ENCODE peak calls at places on chromosomes 2 and 18, in four cellular contexts. Z is astrocyte of the cerebellum, M is A549, B is neural progenitor cell. A is an unnamed sample.

GRCh38 chr2:186540971-186541370 is 48.9 kb upstream of the ITGAV start:
- DNase-seq in Z (no peak), M (no peak), B (peak; percentile 11), A (no peak)

GRCh38 chr2:174972924-174973323 is 32.3 kb downstream of the CHN1 start:
- DNase-seq in Z (no peak), M (peak; percentile 45), B (no peak), A (no peak)

GRCh38 chr2:205746408-205746785 is 64.1 kb downstream of the NRP2 start:
- DNase-seq in Z (no peak), M (peak; percentile 51), B (no peak), A (no peak)

GRCh38 chr2:112600634-112601033 is 16.2 kb downstream of the CHCHD5 start:
- DNase-seq in Z (no peak), M (no peak), B (no peak), A (no peak)

GRCh38 chr18:21980744-21981143 is 188.6 kb upstream of the GATA6 start:
- DNase-seq in Z (no peak), M (no peak), B (no peak), A (no peak)

GRCh38 chr2:33178209-33178608 is 231.5 kb downstream of the LTBP1 start:
- DNase-seq in Z (no peak), M (no peak), B (no peak), A (no peak)

GRCh38 chr2:7773362-7773973 is 856.3 kb downstream of the RNF144A start:
- DNase-seq in Z (peak; percentile 16), M (no peak), B (no peak), A (no peak)

GRCh38 chr2:232973336-232973735 is 39.7 kb downstream of the NGEF start:
- DNase-seq in Z (no peak), M (no peak), B (no peak), A (no peak)

GRCh38 chr18:9735238-9735637 is 27.1 kb downstream of the RAB31 start:
- DNase-seq in Z (no peak), M (no peak), B (no peak), A (no peak)

GRCh38 chr2:61431345-61431744 is 39.5 kb downstream of the USP34 start:
- DNase-seq in Z (no peak), M (peak; percentile 29), B (no peak), A (no peak)

GRCh38 chr2:135916232-135916631 is 40.0 kb upstream of the MCM6 start:
- DNase-seq in Z (peak; percentile 37), M (peak; percentile 35), B (peak; percentile 20), A (no peak)

GRCh38 chr18:59861009-59861408 is 38.8 kb upstream of the PMAIP1 start:
- DNase-seq in Z (no peak), M (no peak), B (no peak), A (no peak)

GRCh38 chr2:149990965-149991364 is 403.4 kb upstream of the MMADHC start:
- DNase-seq in Z (no peak), M (no peak), B (no peak), A (no peak)

GRCh38 chr2:43196773-43197567 is 29.4 kb downstream of the ZFP36L2 start:
- DNase-seq in Z (no peak), M (no peak), B (no peak), A (no peak)

GRCh38 chr2:96088340-96089335 is 27.7 kb downstream of the ADRA2B start:
- DNase-seq in Z (no peak), M (no peak), B (peak; percentile 1), A (peak; percentile 1)

GRCh38 chr2:166090346-166090745 is 37.5 kb downstream of the SCN1A start:
- DNase-seq in Z (no peak), M (no peak), B (no peak), A (no peak)

GRCh38 chr2:3237501-3237889 is 140.1 kb downstream of the EIPR1 start:
- DNase-seq in Z (no peak), M (no peak), B (no peak), A (no peak)

GRCh38 chr2:18500333-18500732 is 60.1 kb downstream of the RDH14 start:
- DNase-seq in Z (peak; percentile 76), M (no peak), B (no peak), A (no peak)

GRCh38 chr2:18719978-18720775 is 130.8 kb upstream of the NT5C1B start:
- DNase-seq in Z (peak; percentile 74), M (peak; percentile 29), B (no peak), A (no peak)

GRCh38 chr2:96163768-96164429 is 18.7 kb upstream of the DUSP2 start:
- DNase-seq in Z (no peak), M (no peak), B (no peak), A (no peak)

GRCh38 chr18:47932603-47933002 is 2.1 kb upstream of the SMAD2 start:
- DNase-seq in Z (no peak), M (peak; percentile 63), B (peak; percentile 33), A (no peak)
- TF ChIP-seq CTCF in Z (no peak), M (no peak), B (peak; percentile 25), A (no peak)

GRCh38 chr2:30808695-30809094 is 1.4 kb upstream of the CAPN13 start:
- DNase-seq in Z (no peak), M (no peak), B (no peak), A (no peak)

GRCh38 chr2:30802611-30803010 is 4.6 kb downstream of the CAPN13 start:
- DNase-seq in Z (no peak), M (no peak), B (no peak), A (no peak)

GRCh38 chr2:30803281-30803680 is 4.0 kb downstream of the CAPN13 start:
- DNase-seq in Z (no peak), M (no peak), B (no peak), A (no peak)

GRCh38 chr2:30809938-30810337 is 2.7 kb upstream of the CAPN13 start:
- DNase-seq in Z (no peak), M (no peak), B (no peak), A (no peak)

GRCh38 chr2:30807249-30807648 is at the start of gene CAPN13:
- DNase-seq in Z (no peak), M (no peak), B (peak; percentile 15), A (no peak)
- TF ChIP-seq CTCF in Z (no peak), M (no peak), B (no peak), A (no peak)

GRCh38 chr18:54223568-54224241 is 764 bp downstream of the MBD2 start:
- DNase-seq in Z (peak; percentile 92), M (peak; percentile 46), B (peak; percentile 47), A (peak; percentile 18)
- TF ChIP-seq CTCF in Z (no peak), M (no peak), B (no peak), A (no peak)

GRCh38 chr2:161576421-161576820 is 47.8 kb upstream of the SLC4A10 start:
- DNase-seq in Z (no peak), M (peak; percentile 42), B (peak; percentile 45), A (peak; percentile 10)

GRCh38 chr2:161571051-161571429 is 53.2 kb upstream of the SLC4A10 start:
- DNase-seq in Z (no peak), M (no peak), B (no peak), A (no peak)

GRCh38 chr2:161564906-161565305 is 59.3 kb upstream of the SLC4A10 start:
- DNase-seq in Z (no peak), M (no peak), B (no peak), A (no peak)

GRCh38 chr2:161569401-161569800 is 54.8 kb upstream of the SLC4A10 start:
- DNase-seq in Z (no peak), M (no peak), B (no peak), A (no peak)

GRCh38 chr2:161570424-161571050 is 53.7 kb upstream of the SLC4A10 start:
- DNase-seq in Z (no peak), M (peak; percentile 3), B (peak; percentile 36), A (no peak)
- TF ChIP-seq CTCF in Z (no peak), M (no peak), B (peak; percentile 53), A (peak; percentile 23)

DNA sequence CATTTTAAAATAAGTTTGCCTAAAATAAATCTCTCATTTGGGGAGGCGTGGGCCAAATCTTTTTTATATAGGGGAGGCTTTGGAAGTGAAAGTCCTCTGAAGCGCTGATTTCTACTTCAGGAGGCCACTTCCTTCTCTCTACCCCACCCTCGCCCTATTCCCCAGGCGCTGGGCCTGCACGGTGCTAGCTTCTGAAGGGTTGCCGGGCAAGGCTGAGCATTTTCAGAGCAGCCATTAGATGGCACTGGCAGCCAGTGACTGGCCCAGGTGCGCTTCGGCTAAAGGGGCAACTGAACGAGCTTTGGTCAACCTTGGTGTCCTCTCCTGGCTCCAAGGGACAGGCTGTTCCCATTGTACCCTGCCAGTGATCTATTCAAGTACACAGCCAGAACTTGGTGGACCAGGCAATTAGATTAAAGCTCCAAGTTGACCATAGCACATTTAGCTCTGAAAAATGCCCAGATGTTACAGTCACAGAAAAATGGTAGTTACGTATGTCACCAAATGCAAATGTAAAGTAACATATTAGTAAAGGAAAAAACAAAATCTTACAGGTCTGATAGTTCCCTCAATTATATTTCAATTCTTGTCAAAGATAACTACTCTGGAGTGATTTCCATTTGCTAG is 2.3 kb downstream of the POMC start:
- DNase-seq in Z (no peak), M (peak; percentile 61), B (peak; percentile 63), A (peak; percentile 32)
- TF ChIP-seq CTCF in Z (peak; percentile 43), M (peak; percentile 71), B (peak; percentile 55), A (no peak)

DNA sequence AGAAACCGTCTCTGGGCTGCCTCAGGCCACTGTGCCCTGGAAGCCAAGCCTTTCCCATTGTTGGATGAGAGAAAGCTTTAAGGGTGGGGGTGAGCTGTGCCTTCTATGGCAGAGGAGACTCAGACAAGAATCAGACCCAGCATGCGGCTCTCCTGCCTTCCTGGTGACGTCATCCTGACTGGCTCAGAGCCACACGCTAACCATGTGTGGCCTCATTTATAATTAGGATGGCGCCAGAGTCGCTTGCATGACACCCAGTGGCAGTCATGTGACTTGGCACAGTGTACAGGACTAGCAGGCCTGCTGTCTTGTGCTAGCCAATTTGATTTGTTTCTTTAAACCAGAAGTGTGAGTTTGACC is 99.2 kb downstream of the SH3BP4 start:
- DNase-seq in Z (peak; percentile 87), M (peak; percentile 42), B (peak; percentile 41), A (no peak)
- TF ChIP-seq CTCF in Z (no peak), M (no peak), B (no peak), A (no peak)

A was measured in endothelial cell.